ENCODE peak calls at places on chromosomes 12 and 14, in six cellular contexts. G is HepG2, V is K562, C is upper lobe of left lung, B is GM12878, W is A549. M is an unnamed sample.

GRCh38 chr14:67487937-67488893 is at the start of gene TMEM229B:
- ATAC-seq in G (peak), V (no peak), C (peak), B (peak), W (no peak), M (peak)

GRCh38 chr14:26703967-26704366 is 106.1 kb upstream of the NOVA1 start:
- ATAC-seq in G (no peak), V (no peak), C (no peak), B (no peak), W (no peak), M (no peak)

GRCh38 chr12:118038122-118038521 is 21.6 kb downstream of the RFC5 start:
- ATAC-seq in G (no peak), V (no peak), C (no peak), B (no peak), W (no peak), M (no peak)

GRCh38 chr12:106436183-106436582 is 78.6 kb downstream of the POLR3B start:
- ATAC-seq in G (no peak), V (no peak), C (no peak), B (no peak), W (no peak), M (no peak)

GRCh38 chr12:66129934-66130266 is 650 bp downstream of the LLPH start:
- ATAC-seq in G (peak), V (peak), C (peak), B (peak), W (peak), M (no peak)

GRCh38 chr12:13277278-13277677 is 80.8 kb downstream of the EMP1 start:
- ATAC-seq in G (no peak), V (no peak), C (no peak), B (no peak), W (no peak), M (no peak)

GRCh38 chr14:69879175-69880047 is at the start of gene SMOC1:
- ATAC-seq in G (peak), V (peak), C (no peak), B (peak), W (peak), M (no peak)

GRCh38 chr14:99393059-99393655 is 87.5 kb downstream of the SETD3 start:
- ATAC-seq in G (peak), V (peak), C (no peak), B (peak), W (peak), M (no peak)

GRCh38 chr12:27013606-27014084 is 539 bp downstream of the TM7SF3 start:
- ATAC-seq in G (peak), V (peak), C (peak), B (peak), W (peak), M (peak)

GRCh38 chr12:48883305-48884171 is 17.9 kb upstream of the RND1 start:
- ATAC-seq in G (peak), V (peak), C (no peak), B (peak), W (peak), M (no peak)

GRCh38 chr12:24822121-24822899 is 126.6 kb downstream of the BCAT1 start:
- ATAC-seq in G (no peak), V (no peak), C (no peak), B (peak), W (no peak), M (peak)

GRCh38 chr12:96882862-96883261 is 24.2 kb upstream of the NEDD1 start:
- ATAC-seq in G (no peak), V (no peak), C (no peak), B (no peak), W (no peak), M (no peak)

GRCh38 chr14:104932676-104933631 is 8.3 kb downstream of the PLD4 start:
- ATAC-seq in G (peak), V (peak), C (peak), B (peak), W (peak), M (peak)

GRCh38 chr14:103116645-103117044 is 6.6 kb upstream of the TNFAIP2 start:
- ATAC-seq in G (no peak), V (peak), C (no peak), B (no peak), W (no peak), M (no peak)

DNA sequence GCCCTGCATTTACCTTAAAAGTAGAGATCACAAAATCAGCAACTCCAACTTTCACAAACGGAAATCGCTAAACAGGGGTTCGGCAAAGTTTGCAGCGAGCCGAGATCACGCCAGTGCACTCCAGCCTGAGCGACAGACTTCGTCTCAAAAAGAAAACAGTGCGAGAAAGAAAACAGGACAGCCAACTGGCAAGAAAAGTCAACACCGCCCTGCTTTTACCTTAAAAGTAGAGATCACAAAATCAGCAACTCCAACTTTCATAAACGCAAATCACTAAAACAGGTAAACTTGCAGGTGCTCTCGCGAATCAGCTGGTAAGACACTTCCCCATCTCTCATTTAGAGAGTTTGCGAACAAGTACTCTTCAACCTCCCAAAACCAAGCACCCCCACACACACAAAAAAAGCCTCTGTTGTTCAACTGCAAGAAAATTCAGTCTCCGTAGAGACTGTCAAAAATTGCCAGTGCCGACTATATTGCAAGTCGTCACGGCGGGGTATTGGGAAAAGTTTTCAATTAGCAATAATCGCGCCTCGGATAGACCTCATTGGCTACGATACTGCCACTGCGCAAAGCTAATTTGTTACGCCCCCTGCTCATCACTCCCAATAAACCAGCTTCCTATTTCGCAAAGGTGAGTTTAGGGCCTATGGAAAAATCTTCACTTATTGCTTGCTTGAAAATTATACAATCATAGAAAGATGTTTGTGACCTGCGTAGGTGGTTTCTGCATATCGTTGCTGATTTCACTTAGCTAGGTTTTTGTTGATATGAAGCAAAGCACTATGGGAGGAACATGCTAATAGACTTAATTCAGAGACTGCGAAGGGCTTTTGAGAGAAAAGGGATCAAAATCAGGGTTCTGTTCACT is at the start of gene RNU4-1:
- ATAC-seq in G (peak), V (peak), C (peak), B (peak), W (peak), M (peak)
- TF ChIP-seq EP300 in G (no peak), V (peak), C (no peak), B (no peak), W (no peak), M (no peak)

GRCh38 chr12:123141615-123142517 is 9.0 kb downstream of the PITPNM2 start:
- ATAC-seq in G (peak), V (peak), C (peak), B (no peak), W (peak), M (peak)
- TF ChIP-seq EP300 in G (peak), V (no peak), C (no peak), B (no peak), W (peak), M (no peak)

DNA sequence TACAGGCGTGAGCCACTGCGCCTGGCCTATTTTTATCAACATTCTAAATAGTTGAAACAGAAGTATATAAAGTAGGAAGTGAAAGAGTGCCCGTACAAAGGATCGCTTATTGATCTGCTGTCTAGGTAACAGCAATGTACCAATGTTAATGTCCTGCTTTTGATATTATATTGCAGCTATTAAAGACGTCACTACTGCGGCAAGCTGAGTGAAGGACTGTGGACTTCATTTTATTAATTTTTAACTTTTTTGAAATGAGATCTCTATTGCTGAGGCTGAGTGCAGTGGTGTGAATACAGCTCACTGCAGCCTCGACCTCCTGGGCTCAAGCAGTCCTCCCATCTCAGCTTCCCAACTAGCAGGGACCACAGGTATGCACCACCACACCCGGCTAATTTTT is 10.8 kb downstream of the PTGR2 start:
- ATAC-seq in G (no peak), V (no peak), C (no peak), B (no peak), W (no peak), M (no peak)
- TF ChIP-seq EP300 in G (no peak), V (no peak), C (no peak), B (no peak), W (no peak), M (no peak)

GRCh38 chr12:45273717-45274271 is 57.9 kb downstream of the ANO6 start:
- ATAC-seq in G (no peak), V (peak), C (peak), B (no peak), W (peak), M (peak)
- TF ChIP-seq EP300 in G (no peak), V (peak), C (peak), B (no peak), W (peak), M (no peak)

GRCh38 chr12:58529114-58529665 is 391.1 kb downstream of the LRIG3 start:
- ATAC-seq in G (no peak), V (no peak), C (no peak), B (no peak), W (no peak), M (no peak)

GRCh38 chr12:58532855-58533608 is 387.3 kb downstream of the LRIG3 start:
- ATAC-seq in G (no peak), V (no peak), C (no peak), B (no peak), W (peak), M (no peak)

GRCh38 chr12:58530421-58531067 is 389.8 kb downstream of the LRIG3 start:
- ATAC-seq in G (no peak), V (no peak), C (no peak), B (no peak), W (no peak), M (no peak)

GRCh38 chr12:58528266-58528665 is 392.0 kb downstream of the LRIG3 start:
- ATAC-seq in G (no peak), V (no peak), C (no peak), B (no peak), W (no peak), M (no peak)

GRCh38 chr12:58529897-58530296 is 390.4 kb downstream of the LRIG3 start:
- ATAC-seq in G (no peak), V (no peak), C (no peak), B (no peak), W (no peak), M (peak)
- TF ChIP-seq EP300 in G (no peak), V (no peak), C (no peak), B (no peak), W (no peak), M (no peak)

DNA sequence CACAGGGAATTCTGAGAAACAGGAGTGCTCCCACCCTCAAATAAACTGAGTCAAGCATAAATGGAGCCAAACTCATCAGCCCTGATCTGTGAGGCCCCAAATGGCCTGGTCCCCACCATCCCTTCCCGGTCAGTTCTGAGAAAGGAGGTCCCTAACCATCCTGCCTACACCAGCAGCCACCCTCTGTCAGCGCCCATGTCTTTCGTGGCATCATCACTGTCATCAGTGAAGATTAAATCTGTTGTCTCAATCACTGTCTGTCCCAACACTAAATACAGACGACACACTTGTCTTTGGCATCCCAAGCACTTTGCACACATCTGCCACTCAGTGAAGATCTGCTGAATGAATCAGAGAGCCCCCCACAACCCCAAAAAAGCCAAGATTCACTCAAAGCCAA is 22.4 kb downstream of the VPS37B start:
- ATAC-seq in G (no peak), V (no peak), C (no peak), B (no peak), W (no peak), M (no peak)
- TF ChIP-seq EP300 in G (no peak), V (no peak), C (no peak), B (no peak), W (no peak), M (no peak)

GRCh38 chr14:74492413-74493342 is at the start of gene NPC2:
- ATAC-seq in G (peak), V (peak), C (no peak), B (peak), W (peak), M (no peak)
- TF ChIP-seq EP300 in G (no peak), V (no peak), C (no peak), B (no peak), W (no peak), M (no peak)

GRCh38 chr12:8911606-8912268 is 2.6 kb upstream of the PHC1 start:
- ATAC-seq in G (no peak), V (no peak), C (no peak), B (no peak), W (no peak), M (no peak)

GRCh38 chr12:8914716-8915526 is 612 bp downstream of the PHC1 start:
- ATAC-seq in G (peak), V (peak), C (peak), B (peak), W (peak), M (peak)

GRCh38 chr12:8913702-8914032 is 642 bp upstream of the PHC1 start:
- ATAC-seq in G (no peak), V (no peak), C (no peak), B (no peak), W (no peak), M (no peak)

GRCh38 chr12:8909752-8910151 is 4.6 kb upstream of the PHC1 start:
- ATAC-seq in G (no peak), V (no peak), C (no peak), B (no peak), W (no peak), M (no peak)

GRCh38 chr12:8912910-8913309 is 1.4 kb upstream of the PHC1 start:
- ATAC-seq in G (no peak), V (peak), C (peak), B (peak), W (peak), M (no peak)
- TF ChIP-seq EP300 in G (no peak), V (no peak), C (no peak), B (no peak), W (no peak), M (no peak)

GRCh38 chr12:6233121-6233971 is 33.1 kb downstream of the CD9 start:
- ATAC-seq in G (no peak), V (no peak), C (no peak), B (no peak), W (peak), M (no peak)
- TF ChIP-seq EP300 in G (no peak), V (no peak), C (peak), B (no peak), W (no peak), M (no peak)

GRCh38 chr14:75258079-75258802 is 20.4 kb upstream of the FOS start:
- ATAC-seq in G (peak), V (peak), C (no peak), B (peak), W (no peak), M (peak)
- TF ChIP-seq EP300 in G (no peak), V (no peak), C (no peak), B (no peak), W (no peak), M (no peak)